ENCODE peak calls at places on chromosome 10, in five cellular contexts. One of them, this sample, is unnamed.

GRCh38 chr10:129951251-129951808 is 12.7 kb downstream of the EBF3 start:
- DNase-seq in B cell: no peak
- DNase-seq in heart left ventricle: no peak
- DNase-seq in GM20000: no peak
- DNase-seq in K562: no peak
- DNase-seq in this sample: peak; percentile 19

GRCh38 chr10:6583447-6583846 is 3.4 kb upstream of the PRKCQ start:
- DNase-seq in B cell: no peak
- DNase-seq in heart left ventricle: no peak
- DNase-seq in GM20000: no peak
- DNase-seq in K562: peak; percentile 73
- DNase-seq in this sample: no peak

GRCh38 chr10:60394444-60394843 is 4.8 kb upstream of the ANK3 start:
- DNase-seq in B cell: peak; percentile 10
- DNase-seq in heart left ventricle: no peak
- DNase-seq in GM20000: no peak
- DNase-seq in K562: no peak
- DNase-seq in this sample: peak; percentile 37

GRCh38 chr10:114412907-114413386 is 8.6 kb upstream of the AFAP1L2 start:
- DNase-seq in B cell: no peak
- DNase-seq in heart left ventricle: peak; percentile 58
- DNase-seq in GM20000: no peak
- DNase-seq in K562: no peak
- DNase-seq in this sample: no peak

GRCh38 chr10:110364531-110364937 is 59.8 kb upstream of the SMNDC1 start:
- DNase-seq in B cell: no peak
- DNase-seq in heart left ventricle: no peak
- DNase-seq in GM20000: no peak
- DNase-seq in K562: no peak
- DNase-seq in this sample: no peak

GRCh38 chr10:110923856-110924493 is 4.6 kb downstream of the SHOC2 start:
- DNase-seq in B cell: no peak
- DNase-seq in heart left ventricle: no peak
- DNase-seq in GM20000: peak; percentile 17
- DNase-seq in K562: no peak
- DNase-seq in this sample: no peak

GRCh38 chr10:58104419-58104818 is 163.3 kb downstream of the IPMK start:
- DNase-seq in B cell: no peak
- DNase-seq in heart left ventricle: no peak
- DNase-seq in GM20000: no peak
- DNase-seq in K562: no peak
- DNase-seq in this sample: no peak

GRCh38 chr10:122746408-122746807 is 46.8 kb upstream of the C10orf120 start:
- DNase-seq in B cell: no peak
- DNase-seq in heart left ventricle: no peak
- DNase-seq in GM20000: no peak
- DNase-seq in K562: no peak
- DNase-seq in this sample: no peak

GRCh38 chr10:90968448-90969086 is 47.7 kb upstream of the ANKRD1 start:
- DNase-seq in B cell: no peak
- DNase-seq in heart left ventricle: no peak
- DNase-seq in GM20000: no peak
- DNase-seq in K562: no peak
- DNase-seq in this sample: no peak

GRCh38 chr10:133144771-133145170 is 15.2 kb upstream of the KNDC1 start:
- DNase-seq in B cell: no peak
- DNase-seq in heart left ventricle: no peak
- DNase-seq in GM20000: no peak
- DNase-seq in K562: no peak
- DNase-seq in this sample: no peak

DNA sequence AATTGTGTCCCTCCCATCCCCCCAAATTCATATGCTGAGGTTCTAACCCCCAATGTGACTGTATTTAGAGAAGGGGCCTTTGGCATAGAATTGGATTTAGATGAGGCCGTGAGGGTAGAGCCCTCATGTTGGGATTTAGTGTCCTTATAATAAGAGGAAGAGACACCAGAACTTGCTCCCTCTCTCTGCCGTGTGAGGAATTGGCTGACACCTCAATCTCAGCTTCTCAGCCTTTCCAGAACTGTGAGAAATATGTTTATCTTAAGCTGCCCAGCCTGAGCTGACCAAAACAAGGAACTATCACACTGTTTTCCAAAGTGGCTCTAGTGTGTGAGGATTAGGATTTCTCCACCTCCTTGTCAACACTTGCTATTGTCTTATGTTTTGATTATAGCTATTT is 400.0 kb upstream of the FZD8 start:
- DNase-seq in B cell: no peak
- DNase-seq in heart left ventricle: no peak
- DNase-seq in GM20000: no peak
- DNase-seq in K562: no peak
- DNase-seq in this sample: no peak
- TF ChIP-seq CTCF in B cell: no peak
- TF ChIP-seq CTCF in heart left ventricle: no peak
- TF ChIP-seq CTCF in GM20000: no peak
- TF ChIP-seq CTCF in K562: no peak
- TF ChIP-seq CTCF in this sample: no peak

DNA sequence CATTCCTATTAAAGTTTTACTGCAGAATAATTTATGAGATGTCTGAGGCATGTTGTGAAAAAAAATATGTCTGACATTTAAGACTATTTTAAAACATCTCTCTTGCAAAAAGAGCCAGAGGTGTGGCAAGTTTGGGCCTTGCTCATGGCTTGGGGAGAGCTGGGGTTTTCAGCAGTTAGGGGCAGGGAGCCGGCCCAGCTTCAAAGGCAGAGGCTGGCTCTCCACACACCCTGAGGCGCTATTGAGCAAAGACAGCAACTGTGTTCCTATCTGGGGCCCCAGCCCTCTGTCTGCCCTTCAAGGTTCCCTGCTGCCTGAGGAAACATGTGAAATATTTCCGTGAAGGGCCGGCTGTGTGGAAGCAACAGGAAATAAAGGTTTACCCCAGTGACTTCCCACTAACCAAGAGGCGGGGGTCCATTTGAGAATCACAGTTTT is 94.0 kb downstream of the SORBS1 start:
- DNase-seq in B cell: no peak
- DNase-seq in heart left ventricle: peak; percentile 81
- DNase-seq in GM20000: no peak
- DNase-seq in K562: peak; percentile 83
- DNase-seq in this sample: peak; percentile 64
- TF ChIP-seq CTCF in B cell: no peak
- TF ChIP-seq CTCF in heart left ventricle: no peak
- TF ChIP-seq CTCF in GM20000: no peak
- TF ChIP-seq CTCF in K562: peak; percentile 59
- TF ChIP-seq CTCF in this sample: no peak

DNA sequence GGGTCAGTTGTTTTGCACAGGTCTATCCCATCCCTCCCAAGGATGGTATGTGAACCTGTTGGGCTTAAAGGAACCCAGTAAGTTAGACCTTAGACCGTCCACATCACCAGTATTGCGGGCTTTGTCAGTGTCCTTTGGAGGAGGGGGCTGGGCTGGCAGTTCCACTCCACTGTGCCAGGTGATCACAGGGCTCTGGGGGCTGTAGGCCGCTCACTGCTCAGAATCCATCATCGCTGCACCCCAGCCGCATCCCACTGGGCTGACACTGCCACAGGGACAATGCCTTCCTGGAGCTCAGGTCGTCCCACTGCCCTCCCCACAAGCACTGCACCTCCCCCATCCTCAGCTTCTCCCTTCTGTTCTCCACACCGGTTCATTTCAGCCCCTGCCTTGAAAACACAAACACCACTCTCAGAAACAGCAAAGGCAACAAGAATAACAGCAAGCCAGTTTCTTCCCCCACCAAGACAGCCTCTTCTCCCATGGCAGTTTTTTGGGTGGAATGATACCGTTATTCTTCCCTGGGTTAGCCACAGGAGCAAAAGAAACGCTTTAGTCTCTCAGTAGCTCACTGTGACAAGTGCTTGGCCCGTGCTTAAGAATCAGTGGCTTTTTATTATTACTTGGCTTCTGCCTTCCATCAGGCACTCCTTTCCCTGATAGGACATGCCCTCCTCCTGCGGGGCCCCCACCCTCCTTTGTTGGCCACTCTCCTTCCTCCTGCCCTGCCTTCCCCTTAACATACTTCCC is 111.2 kb downstream of the GRK5 start:
- DNase-seq in B cell: no peak
- DNase-seq in heart left ventricle: no peak
- DNase-seq in GM20000: no peak
- DNase-seq in K562: no peak
- DNase-seq in this sample: no peak
- TF ChIP-seq CTCF in B cell: no peak
- TF ChIP-seq CTCF in heart left ventricle: no peak
- TF ChIP-seq CTCF in GM20000: no peak
- TF ChIP-seq CTCF in K562: no peak
- TF ChIP-seq CTCF in this sample: no peak

DNA sequence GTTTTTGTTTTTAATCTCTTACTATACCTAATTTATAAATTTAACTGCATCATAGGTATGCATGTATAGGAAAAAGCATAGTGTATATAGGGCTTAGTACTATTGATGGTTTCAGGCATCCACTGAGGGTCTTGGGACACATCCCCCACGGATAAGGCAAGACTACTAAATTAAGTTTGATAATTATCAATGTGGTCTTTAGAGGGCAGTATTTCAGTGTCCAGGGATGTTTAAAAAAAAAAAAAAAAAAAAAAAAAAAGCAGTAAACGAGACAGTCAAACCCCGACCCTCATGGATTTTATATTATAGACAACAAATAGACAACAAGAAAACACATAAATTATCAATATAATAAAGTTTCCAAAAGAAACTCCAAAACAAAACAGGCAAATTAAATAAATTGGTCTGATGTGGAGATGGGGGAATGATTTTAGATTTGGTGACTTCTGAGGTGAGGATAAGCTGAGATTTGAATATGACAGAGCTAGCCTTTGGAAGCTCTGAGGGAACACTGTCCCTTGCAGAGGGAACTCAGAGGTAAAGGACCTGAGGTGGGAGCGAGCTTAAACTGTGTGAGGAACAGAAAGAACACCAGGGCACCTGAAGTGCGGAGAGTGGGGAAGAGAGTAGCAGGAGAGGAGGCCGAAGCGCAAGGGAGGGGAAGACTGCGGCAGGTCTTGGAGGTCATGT is 14.8 kb downstream of the ACSM6 start:
- DNase-seq in B cell: no peak
- DNase-seq in heart left ventricle: no peak
- DNase-seq in GM20000: no peak
- DNase-seq in K562: peak; percentile 5
- DNase-seq in this sample: no peak
- TF ChIP-seq CTCF in B cell: peak; percentile 62
- TF ChIP-seq CTCF in heart left ventricle: peak; percentile 23
- TF ChIP-seq CTCF in GM20000: no peak
- TF ChIP-seq CTCF in K562: peak; percentile 36
- TF ChIP-seq CTCF in this sample: no peak

GRCh38 chr10:52951819-52952218 is 179.2 kb upstream of the MBL2 start:
- DNase-seq in B cell: peak; percentile 27
- DNase-seq in heart left ventricle: peak; percentile 36
- DNase-seq in GM20000: peak; percentile 58
- DNase-seq in K562: peak; percentile 19
- DNase-seq in this sample: peak; percentile 69
- TF ChIP-seq CTCF in B cell: no peak
- TF ChIP-seq CTCF in heart left ventricle: no peak
- TF ChIP-seq CTCF in GM20000: peak; percentile 66
- TF ChIP-seq CTCF in K562: no peak
- TF ChIP-seq CTCF in this sample: peak; percentile 57

GRCh38 chr10:52776471-52776903 is 3.9 kb upstream of the MBL2 start:
- DNase-seq in B cell: no peak
- DNase-seq in heart left ventricle: no peak
- DNase-seq in GM20000: no peak
- DNase-seq in K562: no peak
- DNase-seq in this sample: no peak

GRCh38 chr10:52775132-52775647 is 2.6 kb upstream of the MBL2 start:
- DNase-seq in B cell: no peak
- DNase-seq in heart left ventricle: no peak
- DNase-seq in GM20000: no peak
- DNase-seq in K562: no peak
- DNase-seq in this sample: no peak

GRCh38 chr10:52772623-52773022 is at the start of gene MBL2:
- DNase-seq in B cell: no peak
- DNase-seq in heart left ventricle: no peak
- DNase-seq in GM20000: no peak
- DNase-seq in K562: no peak
- DNase-seq in this sample: no peak

GRCh38 chr10:52774182-52774581 is 1.6 kb upstream of the MBL2 start:
- DNase-seq in B cell: no peak
- DNase-seq in heart left ventricle: no peak
- DNase-seq in GM20000: no peak
- DNase-seq in K562: no peak
- DNase-seq in this sample: no peak

DNA sequence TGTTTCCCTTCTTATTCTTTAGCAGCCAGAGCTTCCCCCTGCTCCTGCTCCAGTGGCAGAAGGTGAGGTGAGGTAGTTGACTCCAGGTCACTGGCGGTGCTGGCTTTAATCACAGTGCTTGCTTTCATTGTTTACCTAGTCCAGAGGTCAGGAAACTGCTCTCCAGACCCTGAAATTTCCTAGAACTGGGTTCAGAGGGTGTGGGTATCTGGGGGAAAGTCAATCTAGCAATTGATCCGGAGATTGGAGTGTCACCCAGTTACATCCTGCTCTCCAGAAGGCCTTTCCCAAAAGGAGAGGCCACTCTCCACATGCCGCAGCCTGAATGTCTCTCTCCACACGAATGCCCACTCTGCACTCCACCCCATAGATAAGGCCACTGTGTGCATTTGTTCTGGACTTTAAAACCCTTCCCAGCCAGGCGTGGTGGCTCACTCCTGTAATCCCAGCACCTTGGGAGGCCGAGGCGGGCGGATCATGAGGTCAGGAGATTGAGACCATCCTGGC is 2.1 kb upstream of the MBL2 start:
- DNase-seq in B cell: no peak
- DNase-seq in heart left ventricle: no peak
- DNase-seq in GM20000: no peak
- DNase-seq in K562: no peak
- DNase-seq in this sample: no peak
- TF ChIP-seq CTCF in B cell: no peak
- TF ChIP-seq CTCF in heart left ventricle: no peak
- TF ChIP-seq CTCF in GM20000: no peak
- TF ChIP-seq CTCF in K562: no peak
- TF ChIP-seq CTCF in this sample: no peak

GRCh38 chr10:118276727-118277126 is 65.4 kb downstream of the FAM204A start:
- DNase-seq in B cell: no peak
- DNase-seq in heart left ventricle: no peak
- DNase-seq in GM20000: no peak
- DNase-seq in K562: no peak
- DNase-seq in this sample: no peak

GRCh38 chr10:118277871-118278270 is 64.3 kb downstream of the FAM204A start:
- DNase-seq in B cell: no peak
- DNase-seq in heart left ventricle: no peak
- DNase-seq in GM20000: no peak
- DNase-seq in K562: no peak
- DNase-seq in this sample: no peak

GRCh38 chr10:118276203-118276602 is 65.9 kb downstream of the FAM204A start:
- DNase-seq in B cell: no peak
- DNase-seq in heart left ventricle: no peak
- DNase-seq in GM20000: no peak
- DNase-seq in K562: no peak
- DNase-seq in this sample: no peak

GRCh38 chr10:118273662-118274061 is 68.5 kb downstream of the FAM204A start:
- DNase-seq in B cell: no peak
- DNase-seq in heart left ventricle: no peak
- DNase-seq in GM20000: no peak
- DNase-seq in K562: no peak
- DNase-seq in this sample: no peak

GRCh38 chr10:118272090-118272775 is 69.9 kb downstream of the FAM204A start:
- DNase-seq in B cell: no peak
- DNase-seq in heart left ventricle: no peak
- DNase-seq in GM20000: no peak
- DNase-seq in K562: no peak
- DNase-seq in this sample: no peak
- TF ChIP-seq CTCF in B cell: no peak
- TF ChIP-seq CTCF in heart left ventricle: no peak
- TF ChIP-seq CTCF in GM20000: no peak
- TF ChIP-seq CTCF in K562: no peak
- TF ChIP-seq CTCF in this sample: no peak